ENCODE peak calls at places on chromosomes 13 and 19, in ten cellular contexts. U is stomach, V is heart left ventricle, X is adrenal gland, T is Peyer's patch, P is esophagus muscularis mucosa, Z is testis, J is transverse colon, O is IMR-90, E is esophagus squamous epithelium. H is an unnamed sample.

GRCh38 chr19:16155128-16155527 is 11.6 kb downstream of the HSH2D start:
- DNase-seq in Z (no peak), V (no peak), X (no peak), U (no peak), P (no peak), O (no peak), J (no peak), T (no peak), E (no peak), H (no peak)

GRCh38 chr13:32894589-32895001 is 121.6 kb upstream of the KL start:
- DNase-seq in P (peak), U (no peak), Z (no peak), J (no peak), V (no peak), E (no peak), X (no peak), T (no peak), O (peak), H (no peak)

GRCh38 chr13:99087130-99087953 is 109.5 kb upstream of the DOCK9 start:
- DNase-seq in O (peak), U (peak), V (peak), E (peak), J (peak), X (peak), T (peak), P (peak), Z (peak), H (peak)

GRCh38 chr13:23901365-23901764 is 4.1 kb upstream of the C1QTNF9B start:
- DNase-seq in V (no peak), X (no peak), E (no peak), J (no peak), T (no peak), O (peak), U (no peak), Z (no peak), P (no peak), H (no peak)

GRCh38 chr13:29884671-29885424 is 34.4 kb upstream of the UBL3 start:
- DNase-seq in J (no peak), Z (peak), P (peak), T (no peak), X (no peak), U (no peak), O (peak), V (no peak), E (no peak), H (no peak)

GRCh38 chr13:27057817-27058216 is 113.8 kb downstream of the USP12 start:
- DNase-seq in X (no peak), P (no peak), V (no peak), Z (no peak), T (no peak), J (no peak), O (no peak), U (no peak), E (no peak), H (no peak)

GRCh38 chr19:10044390-10044789 is 31.1 kb downstream of the RDH8 start:
- DNase-seq in V (no peak), O (no peak), T (no peak), U (no peak), E (no peak), X (no peak), J (no peak), P (no peak), Z (no peak), H (no peak)

GRCh38 chr13:43965446-43965845 is 85.7 kb downstream of the LACC1 start:
- DNase-seq in V (no peak), O (no peak), Z (peak), T (no peak), J (no peak), U (no peak), X (no peak), P (peak), E (no peak), H (no peak)

GRCh38 chr13:74929436-74929835 is 552.5 kb downstream of the TBC1D4 start:
- DNase-seq in Z (no peak), P (no peak), J (no peak), V (no peak), X (no peak), U (no peak), T (no peak), E (no peak), O (no peak), H (no peak)

GRCh38 chr13:50241479-50241878 is 226.2 kb downstream of the KCNRG start:
- DNase-seq in U (no peak), V (no peak), J (no peak), T (no peak), O (no peak), P (no peak), X (no peak), E (no peak), Z (no peak), H (no peak)

GRCh38 chr13:30312859-30313258 is 5.5 kb upstream of the KATNAL1 start:
- DNase-seq in U (no peak), J (no peak), X (no peak), Z (no peak), O (peak), P (no peak), E (no peak), T (no peak), V (no peak), H (no peak)

GRCh38 chr13:45627656-45628055 is 12.1 kb upstream of the ERICH6B start:
- DNase-seq in Z (no peak), V (no peak), E (no peak), X (no peak), T (no peak), U (no peak), O (no peak), P (no peak), J (no peak), H (no peak)

GRCh38 chr13:37869756-37870488 is at the start of gene TRPC4:
- DNase-seq in P (no peak), V (peak), O (peak), U (peak), X (peak), J (peak), E (no peak), Z (peak), T (peak), H (no peak)

GRCh38 chr13:41645313-41645712 is 188.0 kb downstream of the RGCC start:
- DNase-seq in U (no peak), J (no peak), T (peak), O (peak), E (no peak), Z (peak), P (no peak), V (no peak), X (peak), H (no peak)

GRCh38 chr13:21739771-21740170 is 68.9 kb downstream of the FGF9 start:
- DNase-seq in U (no peak), P (peak), X (peak), O (peak), T (peak), Z (no peak), V (no peak), J (no peak), E (no peak), H (no peak)

GRCh38 chr13:24168392-24168750 is 7.9 kb downstream of the SPATA13 start:
- DNase-seq in X (no peak), E (no peak), J (no peak), U (no peak), Z (no peak), P (no peak), T (no peak), O (no peak), V (no peak), H (no peak)

GRCh38 chr19:53463263-53463662 is 4.3 kb upstream of the ZNF813 start:
- DNase-seq in P (no peak), Z (peak), V (peak), X (peak), T (peak), E (no peak), U (no peak), J (peak), O (peak), H (peak)

GRCh38 chr13:98203641-98204326 is 26.7 kb upstream of the RNF113B start:
- DNase-seq in T (no peak), Z (no peak), E (no peak), U (no peak), O (no peak), P (no peak), X (no peak), V (no peak), J (no peak), H (no peak)

GRCh38 chr19:17086811-17087210 is 11.2 kb downstream of the MYO9B start:
- DNase-seq in O (peak), J (no peak), E (no peak), T (no peak), Z (no peak), U (no peak), P (no peak), X (no peak), V (no peak), H (no peak)

GRCh38 chr13:101556676-101557121 is 104.2 kb downstream of the ITGBL1 start:
- DNase-seq in U (no peak), O (peak), X (no peak), T (no peak), P (no peak), Z (no peak), E (no peak), J (no peak), V (no peak), H (no peak)

GRCh38 chr13:28474491-28475134 is 20.3 kb downstream of the FLT1 start:
- DNase-seq in P (peak), U (no peak), J (no peak), T (no peak), O (no peak), X (no peak), E (no peak), V (no peak), Z (no peak), H (no peak)

GRCh38 chr13:48014359-48014758 is 13.3 kb upstream of the SUCLA2 start:
- DNase-seq in V (no peak), T (no peak), P (no peak), O (no peak), E (no peak), X (no peak), Z (no peak), J (no peak), U (no peak), H (no peak)

GRCh38 chr13:77478645-77478997 is 56.9 kb upstream of the SCEL start:
- DNase-seq in T (no peak), E (no peak), J (no peak), U (no peak), P (no peak), X (no peak), O (no peak), Z (no peak), V (no peak), H (no peak)
- TF ChIP-seq CTCF in T (no peak), E (no peak), J (no peak), U (no peak), P (no peak), X (no peak), O (no peak), Z (no peak), V (no peak), H (no peak)

DNA sequence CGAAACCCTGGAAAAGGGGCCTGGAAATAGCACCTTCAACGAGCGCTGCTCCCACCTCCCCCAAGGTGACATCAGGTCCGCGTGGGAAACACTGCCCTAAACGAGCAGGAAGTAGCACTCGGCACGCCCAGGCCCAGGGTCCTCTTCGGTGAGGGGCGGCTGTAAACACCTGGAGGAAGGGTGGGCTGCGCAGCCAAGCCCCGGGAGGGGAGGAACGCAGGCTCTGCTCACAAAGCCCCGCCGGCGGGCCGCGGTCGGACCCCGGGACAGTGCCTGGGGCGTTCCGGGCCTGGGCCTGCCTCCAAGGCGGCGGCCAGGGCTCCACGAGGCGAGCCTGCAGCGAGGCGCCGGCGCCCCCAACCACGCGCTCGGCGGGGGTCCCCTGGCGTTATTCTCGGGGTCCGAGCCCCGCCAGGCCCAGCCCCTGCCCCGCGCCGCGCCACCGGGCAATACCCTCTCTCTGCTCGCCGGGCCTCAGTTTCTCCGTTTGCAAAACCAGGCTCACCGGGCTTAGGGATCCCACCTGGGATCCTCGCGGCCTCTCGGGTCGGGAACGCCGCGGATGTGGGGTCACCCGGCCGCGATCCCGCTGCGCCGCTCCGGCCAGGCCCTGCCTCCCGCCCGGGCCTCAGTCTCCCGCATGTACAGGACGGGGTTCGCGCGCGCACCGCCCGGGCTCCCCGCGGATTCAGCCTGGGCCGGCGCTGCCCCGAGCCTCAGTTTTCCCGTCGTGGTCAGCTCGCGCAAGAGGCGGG is 630 bp downstream of the RNF126 start:
- DNase-seq in P (no peak), U (peak), T (peak), O (peak), V (peak), J (peak), X (peak), Z (peak), E (no peak), H (peak)
- TF ChIP-seq POLR2A in P (no peak), U (no peak), T (peak), O (peak), V (no peak), J (peak), X (no peak), Z (no peak), E (no peak), H (no peak)

GRCh38 chr13:77184455-77184854 is 142.4 kb downstream of the MYCBP2 start:
- DNase-seq in Z (no peak), E (no peak), P (no peak), V (no peak), J (no peak), X (no peak), O (no peak), T (no peak), U (no peak), H (no peak)
- H3K27ac ChIP-seq in Z (no peak), E (no peak), P (no peak), V (no peak), J (no peak), X (no peak), O (no peak), T (no peak), U (no peak), H (no peak)

DNA sequence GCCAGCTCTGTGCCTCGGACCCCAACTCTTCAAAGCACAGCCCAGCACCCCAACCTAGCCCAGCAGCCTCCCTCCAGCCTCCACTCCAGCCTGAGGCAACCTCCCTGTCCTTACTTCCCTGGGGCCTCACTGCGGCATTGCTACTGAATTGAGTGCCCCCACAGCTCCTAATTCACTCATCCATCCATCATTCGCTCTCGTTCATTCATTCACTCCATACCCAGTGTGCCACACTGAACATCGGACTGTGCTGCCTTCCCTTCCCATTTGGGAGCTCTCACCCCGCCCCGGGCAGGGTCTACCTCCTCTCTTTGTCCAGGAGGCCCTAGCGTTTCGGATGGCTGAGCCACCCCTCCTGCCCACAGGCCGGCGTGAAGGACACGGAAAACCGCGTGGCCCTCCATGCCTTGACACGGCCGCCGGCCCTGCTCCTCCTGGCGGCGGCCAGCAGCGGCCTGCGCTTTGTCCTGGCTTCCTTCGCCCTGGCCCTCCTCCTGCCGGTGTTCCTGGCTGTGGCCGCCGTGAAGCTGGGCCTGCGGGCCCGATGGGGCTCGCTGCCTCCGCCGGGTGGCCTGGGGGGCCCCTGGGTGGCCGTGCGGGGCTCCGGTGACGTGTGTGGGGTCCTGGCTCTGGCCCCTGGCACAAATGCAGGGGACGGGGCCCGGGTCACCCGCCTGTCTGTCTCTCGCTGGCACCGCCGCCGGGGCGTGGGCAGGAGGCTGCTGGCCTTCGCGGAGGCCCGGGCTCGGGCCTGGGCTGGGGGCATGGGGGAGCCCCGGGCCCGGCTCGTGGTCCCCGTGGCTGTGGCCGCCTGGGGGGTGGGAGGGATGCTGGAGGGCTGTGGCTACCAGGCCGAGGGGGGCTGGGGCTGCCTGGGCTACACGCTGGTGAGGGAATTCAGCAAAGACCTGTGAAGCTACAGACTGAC is 1.3 kb downstream of the NAT14 start:
- DNase-seq in E (no peak), T (no peak), P (no peak), X (peak), O (no peak), V (peak), U (no peak), J (no peak), Z (no peak), H (no peak)
- TF ChIP-seq CTCF in E (no peak), T (no peak), P (no peak), X (peak), O (no peak), V (peak), U (no peak), J (no peak), Z (no peak), H (no peak)

DNA sequence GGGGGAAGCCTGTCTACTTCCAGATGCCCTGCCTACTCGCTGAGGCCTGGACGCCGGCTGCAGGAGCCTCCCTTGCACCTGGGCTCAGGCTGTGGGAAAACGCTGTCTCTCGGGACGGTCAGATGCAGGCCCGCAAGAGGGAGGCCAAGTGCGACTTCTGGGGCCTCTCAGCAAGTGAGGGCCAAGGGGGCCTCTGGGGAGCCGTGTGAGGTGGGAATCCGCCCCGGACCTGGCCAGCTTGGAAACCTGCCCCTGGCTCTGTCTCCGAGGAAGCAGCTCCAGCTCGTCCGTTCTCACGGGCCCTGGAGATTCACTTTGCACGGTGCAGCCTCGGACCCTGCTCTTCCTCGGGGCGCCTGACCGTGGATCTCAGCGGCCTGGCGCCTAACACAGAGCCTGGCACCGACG is 11.4 kb upstream of the CRTC1 start:
- DNase-seq in Z (no peak), E (no peak), T (no peak), O (no peak), X (no peak), P (no peak), J (no peak), U (no peak), V (peak), H (no peak)
- TF ChIP-seq POLR2A in Z (no peak), E (no peak), T (no peak), O (no peak), X (no peak), P (no peak), J (no peak), U (no peak), V (no peak), H (no peak)